ENCODE peak calls at places on chromosomes 13 and 19, in eight cellular contexts. P is iPS-NIHi11, W is bronchial epithelial cell, T is HTR-8/SVneo, O is KBM-7, R is T-helper 17 cell, G is H9, Y is lung. L is an unnamed sample.

GRCh38 chr19:22708983-22709382 is 74.9 kb downstream of the ZNF492 start:
- DNase-seq in G (no peak), P (no peak), R (no peak), W (no peak), Y (no peak), O (no peak), T (no peak), L (no peak)

GRCh38 chr19:40990972-40991381 is at the start of gene CYP2B6:
- DNase-seq in P (no peak), W (no peak), O (no peak), T (no peak), Y (no peak), R (no peak), G (no peak), L (no peak)

GRCh38 chr13:102774596-102775375 is 1.2 kb upstream of the TEX30 start:
- DNase-seq in W (no peak), Y (no peak), R (no peak), T (no peak), O (peak; percentile 84), P (no peak), G (no peak), L (no peak)

GRCh38 chr13:43397110-43397509 is 373.7 kb downstream of the DNAJC15 start:
- DNase-seq in O (no peak), W (no peak), T (no peak), R (no peak), G (no peak), Y (no peak), P (no peak), L (no peak)

GRCh38 chr19:49359851-49360845 is 2.1 kb downstream of the TEAD2 start:
- DNase-seq in T (no peak), G (no peak), R (no peak), O (no peak), P (no peak), W (no peak), Y (no peak), L (no peak)

GRCh38 chr19:3737487-3738205 is 23.8 kb downstream of the APBA3 start:
- DNase-seq in O (no peak), R (no peak), T (no peak), Y (no peak), G (no peak), P (no peak), W (no peak), L (no peak)

GRCh38 chr13:50451609-50452008 is 391.9 kb downstream of the DLEU7 start:
- DNase-seq in Y (no peak), P (no peak), W (no peak), O (no peak), T (no peak), G (no peak), R (no peak), L (no peak)

GRCh38 chr13:40494513-40494912 is 171.9 kb downstream of the FOXO1 start:
- DNase-seq in W (no peak), Y (no peak), P (no peak), G (no peak), T (no peak), R (no peak), O (no peak), L (no peak)

GRCh38 chr19:3450796-3451411 is 29.4 kb downstream of the SMIM24 start:
- DNase-seq in P (no peak), R (no peak), O (peak; percentile 80), Y (peak; percentile 60), W (peak; percentile 95), G (no peak), T (peak; percentile 65), L (peak; percentile 97)

GRCh38 chr19:39843919-39844793 is 2.0 kb downstream of the FBL start:
- DNase-seq in P (no peak), Y (no peak), O (peak; percentile 57), R (no peak), G (no peak), T (peak; percentile 43), W (peak; percentile 50), L (peak; percentile 25)

GRCh38 chr13:44421853-44422525 is 48.4 kb downstream of the SERP2 start:
- DNase-seq in R (no peak), P (no peak), Y (no peak), T (no peak), O (no peak), G (no peak), W (no peak), L (no peak)

GRCh38 chr19:2173841-2174577 is 10.3 kb downstream of the DOT1L start:
- DNase-seq in O (no peak), Y (no peak), P (peak; percentile 2), R (no peak), G (no peak), T (no peak), W (no peak), L (no peak)

GRCh38 chr13:56110751-56111150 is 1030.0 kb upstream of the PRR20A start:
- DNase-seq in G (no peak), W (peak; percentile 50), O (no peak), R (no peak), Y (no peak), T (no peak), P (no peak), L (no peak)

GRCh38 chr13:27339299-27339698 is 68.7 kb downstream of the RASL11A start:
- DNase-seq in T (no peak), G (peak; percentile 86), Y (no peak), W (peak; percentile 56), R (peak; percentile 11), P (peak; percentile 64), O (peak; percentile 85), L (peak; percentile 20)

GRCh38 chr19:42122691-42123607 is 9.3 kb downstream of the POU2F2 start:
- DNase-seq in G (no peak), O (no peak), R (no peak), P (no peak), Y (no peak), W (no peak), T (no peak), L (no peak)

GRCh38 chr19:32407004-32407992 is 1.7 kb downstream of the DPY19L3 start:
- DNase-seq in G (no peak), O (peak; percentile 12), T (no peak), W (peak; percentile 73), R (no peak), P (no peak), Y (peak; percentile 34), L (no peak)

GRCh38 chr13:24124789-24125476 is 35.6 kb upstream of the SPATA13 start:
- DNase-seq in T (no peak), W (no peak), Y (no peak), P (no peak), R (no peak), G (no peak), O (no peak), L (no peak)

GRCh38 chr19:7471696-7472620 is 16.9 kb downstream of the PEX11G start:
- DNase-seq in G (no peak), Y (no peak), P (no peak), O (no peak), R (no peak), W (no peak), T (no peak), L (no peak)

GRCh38 chr13:37446503-37446902 is 152.1 kb downstream of the POSTN start:
- DNase-seq in G (no peak), O (no peak), W (peak; percentile 96), T (no peak), R (no peak), P (no peak), Y (no peak), L (peak; percentile 85)

GRCh38 chr19:34733266-34733825 is 697 bp upstream of the ZNF181 start:
- DNase-seq in Y (peak; percentile 59), O (peak; percentile 90), G (peak; percentile 72), P (peak; percentile 46), R (no peak), T (no peak), W (no peak), L (no peak)

GRCh38 chr19:33767898-33768413 is 28.7 kb upstream of the KCTD15 start:
- DNase-seq in Y (no peak), O (peak; percentile 39), P (peak; percentile 88), W (no peak), T (peak; percentile 54), R (no peak), G (peak; percentile 82), L (no peak)

GRCh38 chr19:33821871-33822270 is 25.2 kb downstream of the KCTD15 start:
- DNase-seq in P (no peak), G (no peak), R (no peak), Y (no peak), O (no peak), W (peak; percentile 75), T (no peak), L (peak; percentile 56)

GRCh38 chr13:24306632-24307031 is 2.7 kb upstream of the C1QTNF9 start:
- DNase-seq in T (peak; percentile 10), W (peak; percentile 17), R (no peak), O (no peak), G (no peak), Y (no peak), P (no peak), L (peak; percentile 4)

GRCh38 chr19:47541507-47541906 is 26.6 kb upstream of the NAPA start:
- DNase-seq in W (no peak), P (no peak), O (no peak), G (no peak), T (no peak), Y (no peak), R (no peak), L (no peak)

GRCh38 chr19:30673336-30673735 is 301.2 kb downstream of the ZNF536 start:
- DNase-seq in G (no peak), O (no peak), Y (no peak), R (no peak), W (no peak), P (no peak), T (no peak), L (no peak)

GRCh38 chr19:48454150-48454730 is 1.1 kb upstream of the KCNJ14 start:
- DNase-seq in Y (no peak), G (no peak), O (no peak), W (no peak), P (peak; percentile 23), T (no peak), R (no peak), L (no peak)